ENCODE peak calls at places on chromosome 1, in eight cellular contexts. V is GM12878, D is uterus, F is hepatocyte, T is HCT116, G is adrenal gland, K is endothelial cell of umbilical vein, E is GM23248. Y is an unnamed sample. For H3K4me1, the result is how much of the 10 kb centered on the place peaks cover.

GRCh38 chr1:236913371-236914037 is 90.7 kb downstream of the MT1HL1 start:
- DNase-seq in V (no peak), D (no peak), F (no peak), T (no peak), G (no peak), K (no peak), E (peak), Y (no peak)

GRCh38 chr1:203690730-203691129 is 64.1 kb downstream of the ATP2B4 start:
- DNase-seq in V (no peak), D (no peak), F (no peak), T (no peak), G (no peak), K (no peak), E (no peak), Y (no peak)

GRCh38 chr1:112849425-112849966 is 106.5 kb downstream of the SLC16A1 start:
- DNase-seq in V (no peak), D (no peak), F (peak), T (no peak), G (peak), K (peak), E (peak), Y (no peak)

GRCh38 chr1:19682257-19682656 is 17.6 kb downstream of the HTR6 start:
- DNase-seq in V (no peak), D (no peak), F (no peak), T (no peak), G (no peak), K (no peak), E (peak), Y (no peak)

GRCh38 chr1:119254067-119254720 is 113.7 kb upstream of the WARS2 start:
- DNase-seq in V (no peak), D (no peak), F (no peak), T (no peak), G (no peak), K (no peak), E (no peak), Y (no peak)

GRCh38 chr1:40708750-40709099 is 17.2 kb downstream of the NFYC start:
- DNase-seq in V (no peak), D (no peak), F (peak), T (peak), G (no peak), K (no peak), E (peak), Y (no peak)

GRCh38 chr1:176843352-176844297 is 320.9 kb downstream of the ASTN1 start:
- DNase-seq in V (no peak), D (peak), F (peak), T (peak), G (peak), K (no peak), E (peak), Y (no peak)

GRCh38 chr1:34759472-34760357 is at the start of gene GJB4:
- DNase-seq in V (no peak), D (no peak), F (peak), T (no peak), G (no peak), K (no peak), E (no peak), Y (no peak)

GRCh38 chr1:39238476-39238875 is 34.0 kb downstream of the MACF1 start:
- DNase-seq in V (no peak), D (peak), F (peak), T (no peak), G (peak), K (peak), E (peak), Y (no peak)

GRCh38 chr1:21752186-21752585 is 30.8 kb downstream of the USP48 start:
- DNase-seq in V (no peak), D (no peak), F (no peak), T (no peak), G (no peak), K (no peak), E (no peak), Y (no peak)

GRCh38 chr1:152515454-152515823 is 1.2 kb downstream of the CRCT1 start:
- DNase-seq in V (no peak), D (no peak), F (no peak), T (no peak), G (no peak), K (no peak), E (peak), Y (no peak)

GRCh38 chr1:116909511-116910378 is at the start of gene PTGFRN:
- DNase-seq in V (no peak), D (peak), F (peak), T (peak), G (peak), K (peak), E (peak), Y (no peak)

GRCh38 chr1:97088386-97088785 is 366.8 kb downstream of the PTBP2 start:
- DNase-seq in V (no peak), D (no peak), F (no peak), T (no peak), G (no peak), K (peak), E (no peak), Y (no peak)

GRCh38 chr1:53145942-53146708 is 3.7 kb upstream of the SLC1A7 start:
- DNase-seq in V (no peak), D (peak), F (peak), T (peak), G (peak), K (peak), E (peak), Y (no peak)

GRCh38 chr1:113978863-113979702 is at the start of gene OLFML3:
- DNase-seq in V (peak), D (peak), F (peak), T (peak), G (peak), K (peak), E (peak), Y (peak)
- H3K4me1 ChIP-seq in V (under half), D (under half), F (half or more), T (under half), G (under half), K (under half), E (half or more), Y (under half)

GRCh38 chr1:1196431-1197187 is 9.8 kb downstream of the TNFRSF18 start:
- DNase-seq in V (no peak), D (no peak), F (no peak), T (no peak), G (peak), K (no peak), E (no peak), Y (no peak)

GRCh38 chr1:1197551-1198422 is 8.6 kb downstream of the TNFRSF18 start:
- DNase-seq in V (no peak), D (no peak), F (no peak), T (no peak), G (peak), K (no peak), E (no peak), Y (peak)

GRCh38 chr1:1197188-1197500 is 9.2 kb downstream of the TNFRSF18 start:
- DNase-seq in V (no peak), D (no peak), F (no peak), T (no peak), G (peak), K (no peak), E (no peak), Y (no peak)

GRCh38 chr1:1191734-1192133 is 14.7 kb downstream of the TNFRSF18 start:
- DNase-seq in V (no peak), D (no peak), F (no peak), T (no peak), G (no peak), K (no peak), E (no peak), Y (no peak)

GRCh38 chr1:1194723-1195122 is 11.7 kb downstream of the TNFRSF18 start:
- DNase-seq in V (no peak), D (no peak), F (no peak), T (no peak), G (no peak), K (no peak), E (no peak), Y (no peak)
- H3K27ac ChIP-seq in V (no peak), D (no peak), F (no peak), T (no peak), G (no peak), K (no peak), E (no peak), Y (no peak)

GRCh38 chr1:42949312-42950145 is 9.1 kb downstream of the SLC2A1 start:
- DNase-seq in V (no peak), D (no peak), F (no peak), T (no peak), G (no peak), K (peak), E (no peak), Y (no peak)

GRCh38 chr1:42952353-42953001 is 6.2 kb downstream of the SLC2A1 start:
- DNase-seq in V (no peak), D (no peak), F (no peak), T (no peak), G (no peak), K (no peak), E (no peak), Y (peak)

GRCh38 chr1:42950146-42950480 is 8.6 kb downstream of the SLC2A1 start:
- DNase-seq in V (no peak), D (no peak), F (no peak), T (no peak), G (no peak), K (no peak), E (peak), Y (no peak)

GRCh38 chr1:42953182-42954180 is 5.2 kb downstream of the SLC2A1 start:
- DNase-seq in V (no peak), D (no peak), F (no peak), T (no peak), G (no peak), K (no peak), E (no peak), Y (no peak)

GRCh38 chr1:42951588-42951987 is 7.1 kb downstream of the SLC2A1 start:
- DNase-seq in V (no peak), D (no peak), F (no peak), T (no peak), G (no peak), K (no peak), E (no peak), Y (no peak)
- H3K4me1 ChIP-seq in V (half or more), D (under half), F (under half), T (half or more), G (under half), K (under half), E (under half), Y (half or more)

DNA sequence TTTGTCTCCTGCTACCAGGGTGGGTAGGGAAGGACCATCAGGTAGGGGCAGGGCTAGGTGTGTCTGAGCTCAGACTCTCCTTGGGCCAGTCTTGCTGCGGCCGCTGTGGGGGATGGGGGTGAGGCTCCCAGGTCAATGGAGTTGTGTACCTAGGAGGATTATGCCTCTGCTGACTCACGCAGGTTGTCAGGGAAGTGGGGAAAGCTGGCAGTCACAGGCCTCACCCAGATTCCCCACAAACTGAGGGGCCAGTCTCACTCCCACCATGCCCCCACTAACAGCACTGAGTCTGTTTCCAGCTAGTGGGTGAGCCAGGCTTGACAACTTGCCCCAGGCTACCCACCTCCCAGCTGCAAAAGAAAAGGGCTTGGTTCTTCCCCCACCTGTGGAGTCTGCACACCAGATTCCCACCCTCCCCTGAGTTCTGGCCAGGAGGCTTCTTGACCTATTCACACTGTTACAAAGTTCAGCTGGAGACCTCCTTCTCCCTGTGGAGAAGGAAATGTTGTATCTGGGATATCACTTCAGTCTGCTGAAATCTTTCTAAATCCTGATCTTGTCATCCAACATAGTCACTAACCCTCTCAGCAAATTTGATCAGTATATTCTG is 69.3 kb upstream of the GJA8 start:
- DNase-seq in V (no peak), D (no peak), F (peak), T (no peak), G (no peak), K (no peak), E (no peak), Y (no peak)
- H3K27ac ChIP-seq in V (no peak), D (no peak), F (peak), T (no peak), G (no peak), K (no peak), E (no peak), Y (no peak)

DNA sequence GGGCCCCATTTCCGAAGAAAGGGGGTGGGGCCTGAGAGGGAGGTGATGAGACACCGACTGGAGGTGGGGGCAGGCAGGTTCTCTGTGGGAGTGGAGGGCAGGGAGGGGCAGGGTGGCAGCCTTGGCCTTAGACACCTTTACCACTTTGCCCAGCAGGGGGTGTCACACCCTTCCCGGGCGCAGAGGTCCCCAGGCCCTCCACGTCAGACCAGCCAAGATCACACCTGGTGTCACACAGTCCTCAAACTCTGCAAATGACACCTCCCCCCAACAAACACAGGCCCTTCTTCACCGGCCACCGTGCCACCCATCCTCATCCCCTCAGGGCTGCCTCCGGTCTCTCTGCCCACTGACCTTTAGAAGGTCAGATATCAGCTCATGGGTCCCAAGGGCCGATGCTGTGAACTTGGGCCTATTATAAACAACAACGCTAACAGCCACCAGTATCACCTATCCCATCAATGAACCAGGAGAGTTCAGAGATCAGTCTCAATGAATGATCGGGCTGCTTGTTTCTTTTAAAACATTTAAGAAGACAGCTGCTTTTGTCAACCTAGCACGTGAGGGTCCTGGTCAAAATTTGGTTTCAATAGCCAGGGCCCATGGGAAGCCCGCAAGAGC is 103.9 kb downstream of the CASZ1 start:
- DNase-seq in V (no peak), D (no peak), F (peak), T (peak), G (no peak), K (no peak), E (peak), Y (peak)
- H3K4me1 ChIP-seq in V (under half), D (under half), F (under half), T (under half), G (under half), K (under half), E (under half), Y (under half)

Y was measured in CD8-positive, alpha-beta T cell.